ENCODE peak calls at places on chromosomes 7 and 10, in five cellular contexts. Y is stimulated activated CD4-positive, alpha-beta T cell treated with anti-CD3 and anti-CD28 coated beads, Interleukin-2, amount 100 ng/mL, for 24 hours; G is T-helper 9 cell; W is cardiac muscle cell; P is aorta. E is an unnamed sample.
A peak's percentile ranks its signal among the peaks of the same experiment; 100 is the strongest.

GRCh38 chr7:50748472-50748871 is 34.2 kb downstream of the GRB10 start:
- DNase-seq in P (no peak), G (no peak), Y (no peak), W (no peak), E (no peak)

GRCh38 chr7:132118641-132119040 is 457.6 kb downstream of the PLXNA4 start:
- DNase-seq in G (no peak), Y (no peak), W (no peak), P (no peak), E (no peak)

GRCh38 chr7:47406766-47407129 is 175.2 kb downstream of the TNS3 start:
- DNase-seq in Y (no peak), G (no peak), W (no peak), P (peak; percentile 32), E (no peak)

GRCh38 chr10:123402021-123402420 is 247.8 kb downstream of the BUB3 start:
- DNase-seq in P (no peak), Y (no peak), G (no peak), W (no peak), E (no peak)

GRCh38 chr10:72242675-72243074 is 26.6 kb upstream of the ASCC1 start:
- DNase-seq in G (no peak), P (peak; percentile 84), W (peak; percentile 98), Y (no peak), E (no peak)

GRCh38 chr10:101018118-101018599 is 12.8 kb downstream of the PDZD7 start:
- DNase-seq in P (no peak), G (no peak), Y (no peak), W (no peak), E (no peak)

GRCh38 chr7:116585967-116586366 is 61.1 kb downstream of the CAV1 start:
- DNase-seq in P (no peak), Y (no peak), W (no peak), G (no peak), E (no peak)

GRCh38 chr10:91487914-91488577 is 77.9 kb downstream of the HECTD2 start:
- DNase-seq in Y (no peak), P (no peak), G (no peak), W (no peak), E (no peak)

GRCh38 chr7:137880432-137880831 is 33.7 kb upstream of the DGKI start:
- DNase-seq in Y (no peak), W (peak; percentile 89), P (no peak), G (no peak), E (no peak)

GRCh38 chr10:26292058-26292457 is 75.5 kb downstream of the GAD2 start:
- DNase-seq in W (no peak), P (no peak), Y (no peak), G (no peak), E (no peak)

GRCh38 chr10:75294866-75295692 is 59.3 kb upstream of the COMTD1 start:
- DNase-seq in P (peak; percentile 89), G (peak; percentile 28), Y (peak; percentile 73), W (peak; percentile 82), E (peak; percentile 28)

GRCh38 chr7:44972562-44972961 is 6.3 kb downstream of the MYO1G start:
- DNase-seq in P (peak; percentile 21), G (no peak), W (no peak), Y (no peak), E (no peak)

GRCh38 chr10:50360077-50360476 is 108.8 kb upstream of the ASAH2 start:
- DNase-seq in Y (no peak), W (peak; percentile 1), P (no peak), G (no peak), E (no peak)

GRCh38 chr10:29858352-29859267 is 200.8 kb downstream of the JCAD start:
- DNase-seq in G (no peak), Y (no peak), W (peak; percentile 66), P (peak; percentile 80), E (no peak)

GRCh38 chr7:72415586-72415985 is 3.4 kb upstream of the CALN1 start:
- DNase-seq in Y (no peak), G (no peak), W (no peak), P (no peak), E (no peak)

GRCh38 chr7:128362670-128363069 is 1.2 kb upstream of the PRRT4 start:
- DNase-seq in G (no peak), W (no peak), Y (no peak), P (no peak), E (no peak)

GRCh38 chr10:2993636-2994035 is 73.7 kb upstream of the PFKP start:
- DNase-seq in G (no peak), Y (no peak), P (no peak), W (no peak), E (no peak)

GRCh38 chr10:104128214-104128613 is 6.2 kb downstream of the SFR1 start:
- DNase-seq in G (no peak), P (no peak), Y (no peak), W (peak; percentile 13), E (no peak)

E was measured in effector memory CD4-positive, alpha-beta T cell.